ENCODE peak calls at places on chromosome 9, in eight cellular contexts. B is foreskin fibroblast, U is AG09309, T is PC-3, Z is lower leg skin, C is type B pancreatic cell, Q is fibroblast of pulmonary artery, D is uterus. I is an unnamed sample.

GRCh38 chr9:69339620-69340019 is 14.6 kb downstream of the ENTREP1 start:
- DNase-seq in B (no peak), U (no peak), T (no peak), Z (no peak), C (no peak), Q (no peak), D (no peak), I (no peak)

GRCh38 chr9:120534266-120534665 is 45.7 kb downstream of the CDK5RAP2 start:
- DNase-seq in B (no peak), U (no peak), T (no peak), Z (no peak), C (no peak), Q (no peak), D (no peak), I (no peak)

GRCh38 chr9:114499941-114500528 is 5.2 kb downstream of the WHRN start:
- DNase-seq in B (no peak), U (no peak), T (no peak), Z (no peak), C (no peak), Q (no peak), D (no peak), I (no peak)

GRCh38 chr9:10173561-10173960 is 439.2 kb downstream of the PTPRD start:
- DNase-seq in B (no peak), U (no peak), T (no peak), Z (no peak), C (no peak), Q (no peak), D (no peak), I (no peak)

GRCh38 chr9:70410368-70410767 is 4.1 kb downstream of the KLF9 start:
- DNase-seq in B (no peak), U (no peak), T (no peak), Z (no peak), C (no peak), Q (peak), D (no peak), I (no peak)

GRCh38 chr9:35733109-35733541 is 659 bp downstream of the CREB3 start:
- DNase-seq in B (no peak), U (no peak), T (peak), Z (no peak), C (no peak), Q (peak), D (no peak), I (peak)

GRCh38 chr9:93422987-93423386 is 28.5 kb upstream of the FAM120A start:
- DNase-seq in B (no peak), U (no peak), T (no peak), Z (no peak), C (no peak), Q (no peak), D (no peak), I (no peak)

GRCh38 chr9:131601683-131602181 is 56.4 kb downstream of the PRRT1B start:
- DNase-seq in B (no peak), U (no peak), T (no peak), Z (no peak), C (no peak), Q (no peak), D (no peak), I (no peak)

GRCh38 chr9:23829580-23830458 is 3.8 kb upstream of the ELAVL2 start:
- DNase-seq in B (no peak), U (no peak), T (peak), Z (no peak), C (no peak), Q (peak), D (no peak), I (no peak)

GRCh38 chr9:34457266-34458012 is 931 bp downstream of the FAM219A start:
- DNase-seq in B (peak), U (peak), T (peak), Z (peak), C (peak), Q (peak), D (peak), I (no peak)

DNA sequence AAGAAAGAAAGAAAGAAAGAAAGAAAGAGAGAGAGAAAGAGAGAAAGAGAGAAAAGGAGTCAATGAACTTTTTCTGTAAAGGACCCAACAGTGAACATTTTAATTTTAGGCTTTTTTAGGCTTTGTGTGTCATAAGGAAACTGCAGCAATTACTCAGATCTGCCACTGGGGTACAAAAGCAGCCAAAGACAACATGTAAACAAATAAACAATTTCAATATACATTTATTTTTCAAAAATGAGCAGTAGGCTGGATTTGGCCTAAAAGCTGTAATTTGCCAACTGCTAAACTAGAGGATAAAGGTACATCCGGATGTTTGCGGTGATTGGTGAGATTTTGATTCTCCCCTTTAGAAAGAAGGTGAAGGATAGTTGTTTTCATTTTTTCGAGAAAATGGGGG is 143.6 kb downstream of the CEMIP2 start:
- DNase-seq in B (no peak), U (no peak), T (no peak), Z (no peak), C (no peak), Q (no peak), D (no peak), I (no peak)
- TF ChIP-seq CTCF in B (no peak), U (no peak), T (peak), Z (no peak), C (peak), Q (peak), D (no peak), I (no peak)

GRCh38 chr9:117448066-117448465 is 33.2 kb upstream of the ASTN2 start:
- DNase-seq in B (no peak), U (no peak), T (no peak), Z (no peak), C (no peak), Q (no peak), D (no peak), I (no peak)
- TF ChIP-seq CTCF in B (no peak), U (no peak), T (no peak), Z (no peak), C (peak), Q (no peak), D (no peak), I (no peak)

GRCh38 chr9:123353984-123354591 is 1.9 kb upstream of the CRB2 start:
- DNase-seq in B (peak), U (no peak), T (peak), Z (peak), C (peak), Q (peak), D (peak), I (peak)
- TF ChIP-seq CTCF in B (peak), U (peak), T (peak), Z (no peak), C (peak), Q (peak), D (peak), I (peak)

DNA sequence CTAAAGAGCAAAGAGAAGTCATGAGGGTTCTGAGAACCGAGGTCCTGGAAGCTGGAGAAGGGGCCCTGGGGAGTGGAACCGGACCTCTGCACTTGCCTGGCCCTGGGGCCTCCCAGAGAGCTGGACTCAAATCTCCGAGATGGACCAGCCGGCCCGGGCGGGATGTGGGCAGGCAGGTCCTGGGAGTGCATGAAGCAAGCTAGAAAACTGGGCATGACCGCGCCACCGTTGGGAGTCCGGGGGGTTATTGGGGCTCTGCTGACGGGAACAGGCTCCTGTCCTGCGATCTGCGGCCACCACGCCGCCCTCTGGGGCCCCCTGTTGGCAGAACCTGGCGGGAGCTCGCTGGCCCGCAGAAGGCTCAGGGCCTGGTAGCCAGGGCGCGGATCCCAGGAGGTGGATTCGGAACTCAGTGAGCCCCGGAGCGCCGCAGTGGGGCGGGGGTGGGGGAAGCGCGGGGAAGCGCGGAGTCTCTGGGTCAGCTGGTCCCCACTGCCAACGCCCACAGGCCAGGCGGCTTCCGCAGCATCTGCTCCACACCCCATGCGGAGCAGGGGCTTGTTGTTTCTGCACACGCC is 150.6 kb downstream of the ERCC6L2 start:
- DNase-seq in B (no peak), U (no peak), T (no peak), Z (no peak), C (no peak), Q (no peak), D (no peak), I (peak)
- TF ChIP-seq CTCF in B (no peak), U (no peak), T (no peak), Z (no peak), C (peak), Q (peak), D (no peak), I (peak)

DNA sequence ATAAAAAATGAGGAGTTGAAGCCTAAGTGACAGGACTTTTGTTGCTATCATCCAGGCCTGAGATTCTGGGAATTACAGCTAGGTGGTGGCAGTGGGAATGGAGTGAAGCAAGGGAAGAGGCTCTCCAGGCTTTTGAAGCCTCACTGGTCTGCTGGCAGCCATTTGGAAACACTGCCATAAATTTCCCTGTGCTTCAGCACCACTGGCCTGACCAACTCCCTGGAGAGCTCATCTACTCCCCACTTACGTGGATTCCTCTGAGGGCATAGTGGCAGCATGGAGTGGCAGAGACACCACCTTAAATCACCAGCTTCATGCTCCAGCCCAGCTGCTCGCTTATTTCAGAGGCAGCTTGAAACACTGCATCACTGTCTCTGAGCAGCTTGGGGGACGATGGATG is 518.2 kb downstream of the TLR4 start:
- DNase-seq in B (no peak), U (no peak), T (no peak), Z (no peak), C (no peak), Q (no peak), D (no peak), I (no peak)
- TF ChIP-seq CTCF in B (no peak), U (no peak), T (no peak), Z (no peak), C (no peak), Q (no peak), D (no peak), I (no peak)

GRCh38 chr9:135887585-135888050 is 19.7 kb downstream of the CAMSAP1 start:
- DNase-seq in B (no peak), U (no peak), T (no peak), Z (no peak), C (no peak), Q (no peak), D (no peak), I (peak)
- TF ChIP-seq CTCF in B (no peak), U (no peak), T (no peak), Z (no peak), C (no peak), Q (no peak), D (no peak), I (peak)

I was measured in GM13977.